ENCODE peak calls at places on chromosomes 3 and 15, in four cellular contexts. T is H1, S is mesenchymal stem cell, E is H9. F is an unnamed sample.

GRCh38 chr15:94023520-94023919 is 207.8 kb upstream of the MCTP2 start:
- DNase-seq in T (no peak), S (no peak), E (no peak), F (no peak)

GRCh38 chr15:90860942-90861675 is 7.3 kb upstream of the FURIN start:
- DNase-seq in T (no peak), S (peak; percentile 62), E (no peak), F (no peak)

GRCh38 chr3:171834461-171834801 is 8.7 kb upstream of the TMEM212 start:
- DNase-seq in T (no peak), S (no peak), E (no peak), F (no peak)

GRCh38 chr3:81829946-81830345 is 68.5 kb upstream of the GBE1 start:
- DNase-seq in T (no peak), S (no peak), E (no peak), F (no peak)

GRCh38 chr3:178618197-178618596 is 82.0 kb downstream of the KCNMB2 start:
- DNase-seq in T (no peak), S (peak; percentile 57), E (no peak), F (peak; percentile 1)

GRCh38 chr3:59423707-59424106 is 373.9 kb upstream of the CFAP20DC start:
- DNase-seq in T (no peak), S (no peak), E (no peak), F (no peak)

GRCh38 chr3:67000006-67000405 is 1.9 kb downstream of the KBTBD8 start:
- DNase-seq in T (no peak), S (peak; percentile 63), E (no peak), F (peak; percentile 86)

GRCh38 chr3:9810846-9811245 is 784 bp downstream of the TTLL3 start:
- DNase-seq in T (no peak), S (no peak), E (no peak), F (no peak)

GRCh38 chr3:127421943-127422662 is 134.3 kb upstream of the PRR20G start:
- DNase-seq in T (no peak), S (no peak), E (no peak), F (no peak)

GRCh38 chr3:14265246-14265962 is 86.8 kb downstream of the LSM3 start:
- DNase-seq in T (no peak), S (peak; percentile 95), E (no peak), F (peak; percentile 85)

GRCh38 chr3:128052831-128053419 is 688 bp downstream of the SEC61A1 start:
- DNase-seq in T (no peak), S (peak; percentile 37), E (no peak), F (no peak)

GRCh38 chr15:60798821-60799220 is 319.9 kb upstream of the ICE2 start:
- DNase-seq in T (no peak), S (peak; percentile 78), E (no peak), F (peak; percentile 79)

GRCh38 chr3:98702166-98702565 is 61.0 kb upstream of the ST3GAL6 start:
- DNase-seq in T (no peak), S (peak; percentile 33), E (no peak), F (peak; percentile 55)

GRCh38 chr15:51908312-51908711 is 63.3 kb downstream of the LEO1 start:
- DNase-seq in T (no peak), S (peak; percentile 57), E (no peak), F (peak; percentile 59)

GRCh38 chr3:136862611-136862951 is 573 bp downstream of the NCK1 start:
- DNase-seq in T (no peak), S (peak; percentile 73), E (peak; percentile 56), F (peak; percentile 57)

GRCh38 chr3:105399062-105399461 is 32.4 kb downstream of the ALCAM start:
- DNase-seq in T (no peak), S (no peak), E (no peak), F (no peak)

GRCh38 chr15:91302588-91303439 is 202.8 kb downstream of the SV2B start:
- DNase-seq in T (peak; percentile 31), S (peak; percentile 21), E (peak; percentile 60), F (peak; percentile 63)

GRCh38 chr3:8622873-8623725 is 21.5 kb downstream of the SSUH2 start:
- DNase-seq in T (peak; percentile 61), S (peak; percentile 81), E (peak; percentile 92), F (peak; percentile 70)

GRCh38 chr3:189324538-189325138 is 152.9 kb downstream of the TPRG1 start:
- DNase-seq in T (no peak), S (peak; percentile 83), E (no peak), F (peak; percentile 72)

GRCh38 chr3:54882114-54882833 is 45.6 kb downstream of the LRTM1 start:
- DNase-seq in T (no peak), S (peak; percentile 89), E (no peak), F (peak; percentile 98)

GRCh38 chr15:56960116-56960515 is 41.7 kb downstream of the TCF12 start:
- DNase-seq in T (no peak), S (no peak), E (no peak), F (no peak)

GRCh38 chr3:152466784-152467183 is 198.1 kb downstream of the MBNL1 start:
- DNase-seq in T (no peak), S (peak; percentile 45), E (no peak), F (peak; percentile 74)

GRCh38 chr15:81480645-81481053 is 106.6 kb upstream of the TMC3 start:
- DNase-seq in T (no peak), S (peak; percentile 64), E (peak; percentile 45), F (peak; percentile 69)

GRCh38 chr15:80788536-80788935 is 9.4 kb downstream of the CEMIP start:
- DNase-seq in T (no peak), S (peak; percentile 41), E (no peak), F (peak; percentile 92)

GRCh38 chr3:73280751-73281150 is 219.3 kb downstream of the EBLN2 start:
- DNase-seq in T (no peak), S (no peak), E (no peak), F (no peak)

GRCh38 chr15:74278269-74278668 is 42.1 kb downstream of the CCDC33 start:
- DNase-seq in T (no peak), S (no peak), E (no peak), F (no peak)
- H3K23ac ChIP-seq in T (no peak overlapping the region), S (no peak overlapping the region), E (no peak overlapping the region), F (no peak overlapping the region)

DNA sequence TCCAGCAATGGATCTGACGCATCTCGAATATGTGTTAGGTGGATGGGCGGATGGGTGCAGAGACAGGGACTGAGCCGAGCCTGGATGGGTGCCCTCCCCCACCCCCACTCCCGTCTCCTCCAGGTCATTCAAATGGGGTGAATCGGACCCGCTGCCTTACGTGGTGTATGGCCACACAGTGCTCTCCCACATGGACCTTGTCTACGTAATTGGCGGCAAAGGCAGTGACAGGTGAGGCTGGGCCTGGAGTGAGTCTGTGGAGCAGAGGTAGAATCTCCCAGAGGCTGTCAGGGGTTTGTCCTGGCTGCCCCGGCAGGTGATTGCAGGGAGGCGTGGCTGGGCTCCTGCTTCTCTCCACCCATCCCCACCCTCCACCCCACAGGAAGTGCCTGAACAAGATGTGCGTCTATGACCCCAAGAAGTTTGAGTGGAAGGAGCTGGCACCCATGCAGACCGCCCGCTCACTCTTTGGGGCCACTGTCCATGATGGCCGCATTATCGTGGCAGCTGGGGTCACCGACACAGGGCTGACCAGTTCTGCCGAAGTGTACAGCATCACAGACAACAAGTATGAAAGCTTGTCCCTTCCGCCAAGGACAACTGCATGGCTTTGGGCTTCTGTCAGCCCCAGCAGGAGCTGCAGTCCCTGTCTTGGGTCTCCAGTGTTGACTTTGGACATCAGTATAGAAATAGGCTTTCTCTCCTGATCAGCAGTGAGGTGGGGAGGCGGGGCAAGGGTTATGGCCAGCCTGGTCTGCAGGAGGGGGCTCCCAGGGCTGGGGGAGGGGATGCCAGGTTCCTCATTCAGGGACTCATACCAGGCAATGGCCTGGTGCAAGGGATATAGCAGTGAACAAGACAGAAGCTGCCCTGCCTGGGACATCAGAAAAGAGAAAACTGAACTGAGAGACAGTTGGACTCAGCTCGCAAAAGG is 3.4 kb downstream of the KLHL40 start:
- DNase-seq in T (no peak), S (no peak), E (no peak), F (no peak)
- H2BK15ac ChIP-seq in T (no peak overlapping the region), S (no peak overlapping the region), E (no peak overlapping the region), F (no peak overlapping the region)

DNA sequence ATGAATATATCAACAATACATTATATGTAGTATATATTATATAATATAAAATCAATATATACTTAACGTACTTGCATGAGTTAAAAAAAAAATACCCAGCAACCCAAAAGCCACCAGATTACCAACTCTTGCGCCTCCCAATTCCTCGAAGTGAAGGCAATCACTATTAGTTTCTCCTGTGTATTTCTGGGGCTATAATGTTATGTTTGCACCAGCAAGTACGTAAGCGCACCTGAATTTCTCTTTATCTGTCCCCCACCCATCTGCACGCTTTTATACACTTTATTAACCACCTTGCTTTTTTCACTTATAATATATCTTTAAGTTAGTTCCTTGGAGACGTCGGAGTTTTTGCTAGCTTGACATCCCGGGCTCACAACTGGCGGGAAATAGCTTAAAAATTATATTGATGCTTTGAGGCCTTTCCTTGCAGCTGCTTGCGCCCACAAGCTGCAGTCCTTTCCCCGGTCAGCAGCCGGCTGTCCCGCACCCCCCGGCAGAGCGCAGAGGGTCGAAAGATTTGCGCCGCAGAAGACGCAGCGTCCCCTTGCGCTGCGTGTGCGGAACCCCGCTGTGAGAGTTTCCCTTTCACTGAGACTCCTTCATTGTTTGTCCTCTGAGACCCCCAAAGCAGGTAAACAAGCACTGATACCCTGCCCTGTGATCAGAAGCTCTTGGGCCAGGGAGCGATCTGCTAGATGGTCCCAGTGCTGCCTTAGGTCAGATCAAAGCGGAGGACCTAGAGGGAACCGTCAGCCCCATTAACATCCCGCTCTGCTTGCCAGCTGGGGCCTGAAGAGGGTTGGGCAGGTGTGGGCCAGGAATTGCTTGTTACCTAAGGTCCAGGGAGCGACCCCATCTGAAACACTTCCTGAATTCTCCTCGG is 8.9 kb upstream of the EOMES start:
- DNase-seq in T (no peak), S (no peak), E (peak; percentile 65), F (no peak)
- H3K23ac ChIP-seq in T (no peak overlapping the region), S (no peak overlapping the region), E (no peak overlapping the region), F (no peak overlapping the region)

GRCh38 chr3:158559504-158559903 is 11.5 kb upstream of the MLF1 start:
- DNase-seq in T (no peak), S (no peak), E (no peak), F (no peak)

GRCh38 chr3:158562674-158563073 is 8.3 kb upstream of the MLF1 start:
- DNase-seq in T (no peak), S (no peak), E (no peak), F (no peak)

GRCh38 chr3:158563076-158563475 is 7.9 kb upstream of the MLF1 start:
- DNase-seq in T (no peak), S (no peak), E (no peak), F (no peak)

GRCh38 chr3:158565076-158565475 is 5.9 kb upstream of the MLF1 start:
- DNase-seq in T (no peak), S (no peak), E (no peak), F (no peak)

DNA sequence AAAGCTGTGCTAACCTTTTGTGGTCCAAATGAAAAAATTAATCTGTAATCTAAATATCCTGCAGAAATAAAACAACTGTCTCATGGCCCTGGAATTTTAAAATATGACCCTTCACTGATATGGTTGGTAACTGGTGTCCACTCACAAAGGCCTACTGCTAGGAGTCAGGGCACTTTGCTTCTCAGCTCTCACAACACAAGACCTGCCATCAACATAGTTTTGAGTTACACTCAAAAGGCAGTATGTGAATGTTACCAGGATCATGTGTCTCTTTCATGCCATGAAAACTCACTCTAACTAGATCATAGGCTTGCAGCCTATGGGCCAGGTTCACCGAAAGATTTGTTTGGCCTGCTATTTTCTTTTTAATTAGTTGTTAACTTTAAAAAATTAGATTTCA is 10.0 kb upstream of the MLF1 start:
- DNase-seq in T (no peak), S (no peak), E (no peak), F (peak; percentile 2)
- H2BK15ac ChIP-seq in T (no peak overlapping the region), S (no peak overlapping the region), E (no peak overlapping the region), F (no peak overlapping the region)